ENCODE peak calls at places on chromosomes 7 and 10, in nine cellular contexts. X, A, W, M, B, I, Y, Q and L are unnamed samples.

GRCh38 chr7:150781016-150781415 is 19.1 kb downstream of the TMEM176B start:
- DNase-seq in X (no peak), A (peak), W (no peak), M (no peak), B (no peak), I (no peak), Y (no peak), Q (peak), L (no peak)

GRCh38 chr10:28875535-28876208 is 198.4 kb downstream of the BAMBI start:
- DNase-seq in X (no peak), A (peak), W (no peak), M (no peak), B (no peak), I (no peak), Y (no peak), Q (peak), L (no peak)

GRCh38 chr10:43322321-43322720 is 49.1 kb upstream of the FXYD4 start:
- DNase-seq in X (no peak), A (no peak), W (no peak), M (no peak), B (no peak), I (no peak), Y (no peak), Q (no peak), L (no peak)

GRCh38 chr10:3037182-3037581 is 30.2 kb upstream of the PFKP start:
- DNase-seq in X (no peak), A (no peak), W (no peak), M (no peak), B (no peak), I (no peak), Y (no peak), Q (no peak), L (no peak)

GRCh38 chr7:155216475-155217272 is 81.0 kb upstream of the INSIG1 start:
- DNase-seq in X (no peak), A (peak), W (no peak), M (no peak), B (no peak), I (no peak), Y (no peak), Q (peak), L (no peak)

GRCh38 chr7:43621729-43622448 is 39.0 kb downstream of the STK17A start:
- DNase-seq in X (no peak), A (no peak), W (no peak), M (no peak), B (no peak), I (no peak), Y (no peak), Q (peak), L (no peak)

GRCh38 chr7:21946228-21946709 is 570 bp upstream of the CDCA7L start:
- DNase-seq in X (no peak), A (no peak), W (no peak), M (no peak), B (no peak), I (no peak), Y (no peak), Q (no peak), L (no peak)

GRCh38 chr10:124588736-124589451 is 127.3 kb downstream of the LHPP start:
- DNase-seq in X (peak), A (no peak), W (no peak), M (no peak), B (no peak), I (no peak), Y (no peak), Q (peak), L (peak)

GRCh38 chr7:149820622-149821190 is 17.5 kb upstream of the ZNF862 start:
- DNase-seq in X (no peak), A (no peak), W (no peak), M (peak), B (no peak), I (no peak), Y (no peak), Q (no peak), L (no peak)

GRCh38 chr7:140314571-140315480 is 83.5 kb downstream of the SLC37A3 start:
- DNase-seq in X (no peak), A (no peak), W (no peak), M (no peak), B (no peak), I (no peak), Y (no peak), Q (no peak), L (no peak)

GRCh38 chr10:70594161-70594560 is 8.4 kb downstream of the PRF1 start:
- DNase-seq in X (no peak), A (no peak), W (no peak), M (no peak), B (no peak), I (no peak), Y (no peak), Q (no peak), L (no peak)

GRCh38 chr10:112446055-112446854 is 459 bp downstream of the ZDHHC6 start:
- DNase-seq in X (no peak), A (peak), W (no peak), M (no peak), B (no peak), I (no peak), Y (no peak), Q (peak), L (no peak)

GRCh38 chr7:104973909-104974415 is 40.0 kb upstream of the KMT2E start:
- DNase-seq in X (no peak), A (peak), W (no peak), M (no peak), B (no peak), I (no peak), Y (no peak), Q (peak), L (no peak)

GRCh38 chr7:108079291-108080057 is 50.7 kb downstream of the LAMB4 start:
- DNase-seq in X (peak), A (peak), W (no peak), M (no peak), B (no peak), I (no peak), Y (no peak), Q (peak), L (peak)

GRCh38 chr10:31317171-31317570 is 1.8 kb upstream of the ZEB1 start:
- DNase-seq in X (no peak), A (no peak), W (no peak), M (no peak), B (no peak), I (no peak), Y (no peak), Q (no peak), L (no peak)

GRCh38 chr10:103789771-103790201 is 65.6 kb downstream of the SH3PXD2A start:
- DNase-seq in X (peak), A (no peak), W (no peak), M (no peak), B (no peak), I (no peak), Y (no peak), Q (no peak), L (no peak)

GRCh38 chr7:66150471-66150870 is 35.8 kb downstream of the CRCP start:
- DNase-seq in X (no peak), A (peak), W (no peak), M (no peak), B (no peak), I (no peak), Y (no peak), Q (peak), L (no peak)